ENCODE peak calls at places on chromosomes 16 and 17, in five cellular contexts. H, T, K, Z and B are unnamed samples.

GRCh38 chr16:74725641-74726040 is 25.0 kb upstream of the MLKL start:
- DNase-seq in T (no peak), Z (no peak), K (no peak), H (no peak), B (no peak)

GRCh38 chr16:25224731-25225319 is 8.1 kb downstream of the AQP8 start:
- DNase-seq in H (no peak), Z (no peak), T (no peak), K (no peak), B (no peak)

GRCh38 chr16:15829460-15829859 is 27.4 kb downstream of the MYH11 start:
- DNase-seq in Z (peak), K (no peak), H (no peak), T (no peak), B (peak)

GRCh38 chr17:44095647-44096496 is 25.3 kb downstream of the G6PC3 start:
- DNase-seq in T (no peak), Z (peak), K (no peak), H (peak), B (no peak)

GRCh38 chr17:45992904-45993303 is 6.1 kb upstream of the STH start:
- DNase-seq in Z (no peak), T (no peak), H (no peak), K (no peak), B (no peak)

GRCh38 chr17:42679492-42680330 is 1.9 kb downstream of the CCR10 start:
- DNase-seq in K (no peak), T (peak), H (peak), Z (peak), B (peak)

GRCh38 chr16:84520778-84521770 is 16.6 kb upstream of the MEAK7 start:
- DNase-seq in T (no peak), H (peak), Z (no peak), K (no peak), B (no peak)

GRCh38 chr17:71423871-71424546 is 696.8 kb upstream of the SOX9 start:
- DNase-seq in H (no peak), K (peak), Z (no peak), T (peak), B (no peak)

GRCh38 chr17:77690271-77691161 is 268.0 kb upstream of the TNRC6C start:
- DNase-seq in Z (no peak), T (peak), K (no peak), H (no peak), B (no peak)

GRCh38 chr17:51850206-51850605 is 308.3 kb downstream of the CA10 start:
- DNase-seq in Z (no peak), T (no peak), H (no peak), K (no peak), B (no peak)

GRCh38 chr16:23847938-23848337 is 12.2 kb downstream of the PRKCB start:
- DNase-seq in H (no peak), Z (no peak), T (no peak), K (no peak), B (no peak)

GRCh38 chr16:88970539-88971065 is 6.4 kb downstream of the CBFA2T3 start:
- DNase-seq in T (no peak), H (no peak), K (no peak), Z (no peak), B (no peak)

GRCh38 chr16:89720859-89721643 is at the start of the genes VPS9D1 and ZNF276:
- DNase-seq in T (peak), Z (peak), K (peak), H (peak), B (peak)

GRCh38 chr16:9134306-9134705 is 42.9 kb downstream of the HAPSTR1 start:
- DNase-seq in T (no peak), Z (no peak), H (no peak), K (no peak), B (no peak)

GRCh38 chr17:7479389-7480192 is at the start of gene ZBTB4:
- DNase-seq in T (peak), K (no peak), Z (peak), H (peak), B (peak)

GRCh38 chr16:89712476-89712805 is 8.3 kb downstream of the VPS9D1 start:
- DNase-seq in T (no peak), K (no peak), H (no peak), Z (no peak), B (no peak)

GRCh38 chr17:6455321-6455705 is 11.1 kb downstream of the PIMREG start:
- DNase-seq in K (no peak), H (no peak), Z (peak), T (peak), B (peak)

GRCh38 chr16:471353-472198 is 46.1 kb downstream of the RAB11FIP3 start:
- DNase-seq in K (no peak), T (no peak), Z (peak), H (peak), B (no peak)

GRCh38 chr17:40283662-40284061 is 4.0 kb upstream of the CDC6 start:
- DNase-seq in H (no peak), K (peak), T (no peak), Z (no peak), B (no peak)

GRCh38 chr17:828761-829160 is 46.6 kb downstream of the MRM3 start:
- DNase-seq in T (no peak), K (no peak), Z (no peak), H (no peak), B (no peak)

GRCh38 chr17:37818689-37819088 is 73.8 kb upstream of the HNF1B start:
- DNase-seq in H (peak), T (peak), Z (no peak), K (peak), B (peak)

GRCh38 chr17:19510903-19511302 is 22.8 kb upstream of the SLC47A1 start:
- DNase-seq in Z (no peak), K (no peak), H (no peak), T (no peak), B (no peak)

GRCh38 chr17:19513897-19514488 is 19.7 kb upstream of the SLC47A1 start:
- DNase-seq in H (peak), Z (peak), T (peak), K (peak), B (peak)

GRCh38 chr17:19507673-19508326 is 25.9 kb upstream of the SLC47A1 start:
- DNase-seq in T (peak), H (peak), Z (peak), K (peak), B (peak)

GRCh38 chr17:19502517-19502916 is 31.1 kb upstream of the SLC47A1 start:
- DNase-seq in H (no peak), K (no peak), Z (no peak), T (no peak), B (no peak)

GRCh38 chr17:19508327-19508867 is 25.3 kb upstream of the SLC47A1 start:
- DNase-seq in H (no peak), K (no peak), Z (peak), T (no peak), B (no peak)
- H3K4me3 ChIP-seq in H (peak), K (peak), Z (peak), T (peak), B (peak)

GRCh38 chr17:50394711-50395110 is 2.6 kb downstream of the LRRC59 start:
- DNase-seq in Z (no peak), T (no peak), K (no peak), H (no peak), B (no peak)

GRCh38 chr17:50397111-50397918 is at the start of gene LRRC59:
- DNase-seq in Z (peak), H (peak), T (peak), K (peak), B (peak)

GRCh38 chr17:50393700-50394099 is 3.6 kb downstream of the LRRC59 start:
- DNase-seq in T (no peak), H (no peak), Z (no peak), K (no peak), B (no peak)

GRCh38 chr17:50396261-50397110 is 837 bp downstream of the LRRC59 start:
- DNase-seq in H (peak), Z (peak), T (peak), K (no peak), B (peak)

GRCh38 chr17:50397919-50398285 is 579 bp upstream of the LRRC59 start:
- DNase-seq in Z (no peak), H (no peak), T (no peak), K (no peak), B (no peak)
- H3K4me3 ChIP-seq in Z (peak), H (peak), T (peak), K (peak), B (peak)

GRCh38 chr16:57497121-57497520 is 10.8 kb upstream of the DOK4 start:
- DNase-seq in Z (no peak), H (no peak), T (no peak), K (no peak), B (no peak)
- H3K4me3 ChIP-seq in Z (no peak), H (no peak), T (no peak), K (no peak), B (no peak)

GRCh38 chr16:11964761-11965539 is at the start of gene TNFRSF17:
- DNase-seq in H (no peak), K (no peak), Z (no peak), T (peak), B (no peak)
- H3K4me3 ChIP-seq in H (no peak), K (no peak), Z (no peak), T (peak), B (no peak)

DNA sequence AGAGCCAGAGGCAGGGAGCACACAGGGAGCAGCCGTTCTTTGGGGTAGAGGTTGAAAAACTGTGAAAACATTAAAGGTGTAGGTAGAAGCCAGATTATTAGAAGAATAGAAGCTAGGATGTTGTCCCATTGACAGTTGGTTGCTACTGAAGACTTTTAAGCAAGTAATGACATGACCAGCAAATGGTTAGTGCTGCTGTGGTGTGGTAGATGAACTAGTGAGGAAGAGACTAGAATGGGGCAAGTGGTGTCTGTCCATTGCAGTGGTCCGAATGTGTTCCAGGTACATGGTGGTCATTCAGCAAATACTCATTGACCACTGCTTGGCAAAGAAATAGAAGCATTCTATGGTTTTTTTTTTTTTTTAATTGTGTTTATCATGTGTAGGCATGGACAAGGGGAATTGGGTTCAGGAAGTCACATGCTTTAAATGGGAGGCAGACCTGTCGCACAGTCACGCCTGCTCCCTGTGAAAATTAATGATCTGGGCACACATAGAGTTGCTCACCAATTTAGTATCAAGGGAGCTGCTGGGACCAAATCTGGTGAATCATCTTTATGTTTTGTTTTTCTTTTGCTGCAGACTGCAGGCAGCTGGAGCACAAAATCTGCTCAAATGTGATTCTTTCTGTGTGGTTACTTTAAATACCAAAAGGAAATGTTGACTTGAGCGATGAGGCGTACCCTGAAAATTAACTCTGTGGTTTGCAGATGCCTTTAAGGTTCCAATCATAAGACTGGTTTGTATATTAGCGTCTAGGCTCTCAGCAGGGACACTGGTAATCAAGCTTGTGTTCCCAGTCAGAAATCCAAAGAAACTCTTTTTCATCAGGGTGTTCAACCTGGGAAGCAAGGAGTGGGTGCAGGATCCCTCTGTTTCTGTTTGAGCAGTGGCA is 30.7 kb downstream of the YPEL2 start:
- DNase-seq in H (peak), T (peak), Z (no peak), K (no peak), B (no peak)
- H3K4me3 ChIP-seq in H (no peak), T (peak), Z (peak), K (no peak), B (no peak)

GRCh38 chr17:78748048-78748729 is 33.9 kb downstream of the CYTH1 start:
- DNase-seq in H (no peak), Z (no peak), T (peak), K (no peak), B (no peak)
- H3K4me3 ChIP-seq in H (no peak), Z (no peak), T (peak), K (no peak), B (no peak)